ENCODE peak calls at places on chromosomes 12 and 14, in four cellular contexts. Q is NCI-H510A treated with DMSO at 0.1 percent for 48 hours, I is T follicular helper cell, O is GM04503. Z is an unnamed sample.
A peak's percentile ranks its signal among the peaks of the same experiment; 100 is the strongest.

GRCh38 chr14:76829650-76830421 is 3.6 kb downstream of the LRRC74A start:
- DNase-seq in Q (no peak), I (no peak), O (no peak), Z (no peak)

GRCh38 chr12:19397534-19397933 is 41.8 kb upstream of the AEBP2 start:
- DNase-seq in Q (no peak), I (no peak), O (no peak), Z (no peak)

GRCh38 chr14:44960646-44961045 is 1.1 kb downstream of the KLHL28 start:
- DNase-seq in Q (no peak), I (no peak), O (no peak), Z (no peak)

GRCh38 chr14:24058260-24058950 is 6.6 kb downstream of the CARMIL3 start:
- DNase-seq in Q (peak; percentile 30), I (peak; percentile 41), O (no peak), Z (peak; percentile 80)

GRCh38 chr14:54312166-54312801 is 84.5 kb upstream of the CDKN3 start:
- DNase-seq in Q (no peak), I (no peak), O (peak; percentile 72), Z (no peak)

GRCh38 chr12:77118696-77119095 is 53.3 kb upstream of the E2F7 start:
- DNase-seq in Q (no peak), I (no peak), O (no peak), Z (peak; percentile 57)

GRCh38 chr12:86256169-86256568 is at the start of gene MGAT4C:
- DNase-seq in Q (peak; percentile 97), I (no peak), O (no peak), Z (peak; percentile 98)

GRCh38 chr12:54571166-54571856 is 17.1 kb downstream of the PPP1R1A start:
- DNase-seq in Q (no peak), I (no peak), O (no peak), Z (no peak)

GRCh38 chr12:47903151-47903611 is 1.6 kb downstream of the VDR start:
- DNase-seq in Q (no peak), I (no peak), O (peak; percentile 63), Z (peak; percentile 42)

GRCh38 chr14:100417466-100417865 is 94.3 kb downstream of the SLC25A47 start:
- DNase-seq in Q (peak; percentile 95), I (no peak), O (peak; percentile 54), Z (peak; percentile 73)

GRCh38 chr14:52399886-52400599 is 85.9 kb downstream of the PTGER2 start:
- DNase-seq in Q (no peak), I (no peak), O (peak; percentile 39), Z (no peak)

GRCh38 chr12:77189463-77189862 is 124.1 kb upstream of the E2F7 start:
- DNase-seq in Q (no peak), I (no peak), O (peak; percentile 56), Z (no peak)

GRCh38 chr12:44618960-44619359 is 257.2 kb downstream of the NELL2 start:
- DNase-seq in Q (peak; percentile 35), I (no peak), O (no peak), Z (peak; percentile 78)

GRCh38 chr14:99566009-99566389 is 38.0 kb downstream of the CCDC85C start:
- DNase-seq in Q (no peak), I (no peak), O (no peak), Z (peak; percentile 43)

GRCh38 chr12:117857632-117858274 is 111.0 kb downstream of the KSR2 start:
- DNase-seq in Q (peak; percentile 43), I (peak; percentile 30), O (no peak), Z (peak; percentile 79)

GRCh38 chr12:5328669-5329068 is 103.2 kb upstream of the NTF3 start:
- DNase-seq in Q (no peak), I (no peak), O (no peak), Z (no peak)

GRCh38 chr14:71324767-71325272 is 417.6 kb downstream of the PCNX1 start:
- DNase-seq in Q (peak; percentile 19), I (no peak), O (no peak), Z (no peak)

Z was measured in DMS53.